ENCODE peak calls at places on chromosomes 2 and 18, in ten cellular contexts. K is sigmoid colon, J is AG10803, W is AG04449, D is BE2C, Q is HL-60, V is brain microvascular endothelial cell, M is adrenal gland, L is BJ, E is kidney. A is an unnamed sample.

GRCh38 chr2:165114345-165114943 is 89.4 kb downstream of the SCN3A start:
- DNase-seq in W (peak; percentile 10), E (no peak), M (no peak), Q (no peak), V (peak; percentile 82), J (no peak), K (no peak), L (no peak), D (peak; percentile 8), A (peak; percentile 60)

GRCh38 chr2:148814143-148814852 is 60.7 kb upstream of the KIF5C start:
- DNase-seq in V (peak; percentile 60), Q (no peak), J (peak; percentile 33), M (peak; percentile 64), K (no peak), E (no peak), W (no peak), L (peak; percentile 9), D (no peak), A (peak; percentile 74)

GRCh38 chr18:48855422-48856377 is 95.1 kb downstream of the SMAD7 start:
- DNase-seq in M (peak; percentile 47), D (no peak), J (no peak), W (no peak), K (no peak), Q (no peak), L (no peak), E (peak; percentile 51), V (no peak), A (no peak)

GRCh38 chr2:163191372-163191771 is 352.8 kb upstream of the KCNH7 start:
- DNase-seq in L (no peak), M (peak; percentile 30), V (peak; percentile 39), K (no peak), D (peak; percentile 9), Q (no peak), W (no peak), E (no peak), J (peak; percentile 53), A (peak; percentile 82)

GRCh38 chr2:120287183-120288015 is 34.7 kb downstream of the RALB start:
- DNase-seq in D (no peak), V (peak; percentile 80), M (peak; percentile 17), E (no peak), J (peak; percentile 84), W (peak; percentile 64), Q (no peak), L (peak; percentile 80), K (no peak), A (peak; percentile 72)

GRCh38 chr2:230972046-230972445 is 23.9 kb upstream of the SPATA3 start:
- DNase-seq in M (no peak), L (no peak), J (no peak), E (no peak), K (peak; percentile 3), W (no peak), D (no peak), V (no peak), Q (no peak), A (no peak)

GRCh38 chr18:75422341-75422910 is 5.1 kb downstream of the SMIM21 start:
- DNase-seq in E (no peak), L (no peak), D (no peak), V (no peak), Q (no peak), J (peak; percentile 27), W (no peak), M (no peak), K (no peak), A (peak; percentile 46)

GRCh38 chr18:80154293-80154692 is 45.2 kb downstream of the ADNP2 start:
- DNase-seq in L (no peak), W (no peak), V (no peak), E (no peak), J (no peak), K (no peak), Q (no peak), M (peak; percentile 15), D (no peak), A (peak; percentile 46)

GRCh38 chr2:56681659-56682396 is 498.0 kb downstream of the CCDC85A start:
- DNase-seq in L (no peak), K (no peak), V (no peak), J (peak; percentile 53), M (no peak), Q (no peak), W (no peak), D (no peak), E (no peak), A (peak; percentile 8)

DNA sequence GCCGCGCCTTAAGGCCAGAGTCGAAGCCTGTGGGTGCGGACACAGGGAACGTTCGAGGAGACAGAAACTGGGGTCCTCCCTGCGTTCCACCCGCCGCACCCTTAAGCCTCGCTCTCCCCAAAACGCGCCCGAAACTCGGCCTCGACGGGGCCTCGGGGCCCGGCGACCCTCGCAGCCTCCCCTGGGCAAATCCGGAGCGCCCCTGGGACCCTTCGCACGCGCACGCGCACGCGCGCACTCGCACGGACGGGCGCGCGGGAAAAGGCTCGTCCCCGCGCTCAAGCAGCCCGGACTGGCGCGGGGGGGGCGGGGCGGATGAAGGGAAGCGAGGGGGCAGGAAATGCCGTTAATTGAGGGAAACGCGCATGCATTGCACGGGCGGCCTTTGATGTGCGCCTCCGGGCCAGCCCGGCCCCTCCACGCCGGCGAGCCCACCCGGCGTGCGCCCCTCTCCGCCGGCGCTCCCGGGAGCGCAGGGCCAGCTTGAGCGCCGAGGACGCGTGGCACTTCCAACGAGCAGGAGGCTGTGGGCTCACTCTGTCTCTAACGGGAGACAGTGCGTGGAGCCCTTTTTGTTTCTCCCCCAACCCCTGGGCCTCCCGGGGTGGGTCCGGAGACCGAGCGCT is 5.4 kb upstream of the SALL3 start:
- DNase-seq in L (no peak), D (no peak), E (peak; percentile 32), V (no peak), J (no peak), Q (no peak), W (no peak), M (no peak), K (no peak), A (no peak)
- H3K4me3 ChIP-seq in L (no peak overlapping the region), D (no peak overlapping the region), E (no peak overlapping the region), V (no peak overlapping the region), J (no peak overlapping the region), Q (no peak overlapping the region), W (no peak overlapping the region), M (no peak overlapping the region), K (no peak overlapping the region), A (no peak overlapping the region)

GRCh38 chr2:99709229-99709628 is 219.4 kb upstream of the REV1 start:
- DNase-seq in L (no peak), M (no peak), E (no peak), W (no peak), J (no peak), V (no peak), Q (no peak), K (no peak), D (no peak), A (no peak)

GRCh38 chr2:99710720-99711612 is 221.1 kb upstream of the REV1 start:
- DNase-seq in W (no peak), Q (no peak), E (no peak), M (no peak), K (no peak), V (no peak), L (no peak), D (no peak), J (peak; percentile 78), A (peak; percentile 47)

GRCh38 chr2:99707592-99707991 is 217.8 kb upstream of the REV1 start:
- DNase-seq in M (no peak), J (peak; percentile 89), V (no peak), K (no peak), Q (no peak), W (no peak), D (no peak), L (peak; percentile 62), E (no peak), A (peak; percentile 67)

GRCh38 chr2:99708231-99708630 is 218.4 kb upstream of the REV1 start:
- DNase-seq in V (no peak), Q (no peak), E (no peak), J (no peak), D (peak; percentile 24), W (no peak), L (no peak), K (no peak), M (no peak), A (peak; percentile 28)

DNA sequence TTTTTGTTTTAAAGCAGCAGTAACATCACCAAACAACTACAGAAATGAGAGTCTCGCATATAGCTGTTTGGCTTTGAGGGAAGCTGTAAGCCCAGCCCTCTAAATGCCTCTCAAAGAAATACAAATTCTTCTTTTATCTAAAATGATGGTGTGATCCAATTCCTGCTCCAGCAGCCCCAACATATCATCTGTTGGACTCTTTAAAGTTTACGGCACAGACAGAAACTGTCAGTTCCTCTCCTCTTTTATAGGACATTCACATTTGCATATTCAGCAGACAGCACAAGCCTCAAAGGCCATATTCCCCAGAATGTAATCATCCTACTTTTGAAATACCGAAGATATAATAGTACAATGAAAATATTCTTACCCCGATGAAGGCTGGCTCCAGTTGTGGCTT is 216.9 kb upstream of the REV1 start:
- DNase-seq in D (no peak), J (no peak), V (no peak), W (no peak), E (no peak), M (no peak), Q (no peak), L (no peak), K (no peak), A (peak; percentile 20)
- H3K4me3 ChIP-seq in D (no peak overlapping the region), J (peak overlapping the region; percentile 48), V (no peak overlapping the region), W (no peak overlapping the region), E (no peak overlapping the region), M (no peak overlapping the region), Q (no peak overlapping the region), L (no peak overlapping the region), K (no peak overlapping the region), A (no peak overlapping the region)

DNA sequence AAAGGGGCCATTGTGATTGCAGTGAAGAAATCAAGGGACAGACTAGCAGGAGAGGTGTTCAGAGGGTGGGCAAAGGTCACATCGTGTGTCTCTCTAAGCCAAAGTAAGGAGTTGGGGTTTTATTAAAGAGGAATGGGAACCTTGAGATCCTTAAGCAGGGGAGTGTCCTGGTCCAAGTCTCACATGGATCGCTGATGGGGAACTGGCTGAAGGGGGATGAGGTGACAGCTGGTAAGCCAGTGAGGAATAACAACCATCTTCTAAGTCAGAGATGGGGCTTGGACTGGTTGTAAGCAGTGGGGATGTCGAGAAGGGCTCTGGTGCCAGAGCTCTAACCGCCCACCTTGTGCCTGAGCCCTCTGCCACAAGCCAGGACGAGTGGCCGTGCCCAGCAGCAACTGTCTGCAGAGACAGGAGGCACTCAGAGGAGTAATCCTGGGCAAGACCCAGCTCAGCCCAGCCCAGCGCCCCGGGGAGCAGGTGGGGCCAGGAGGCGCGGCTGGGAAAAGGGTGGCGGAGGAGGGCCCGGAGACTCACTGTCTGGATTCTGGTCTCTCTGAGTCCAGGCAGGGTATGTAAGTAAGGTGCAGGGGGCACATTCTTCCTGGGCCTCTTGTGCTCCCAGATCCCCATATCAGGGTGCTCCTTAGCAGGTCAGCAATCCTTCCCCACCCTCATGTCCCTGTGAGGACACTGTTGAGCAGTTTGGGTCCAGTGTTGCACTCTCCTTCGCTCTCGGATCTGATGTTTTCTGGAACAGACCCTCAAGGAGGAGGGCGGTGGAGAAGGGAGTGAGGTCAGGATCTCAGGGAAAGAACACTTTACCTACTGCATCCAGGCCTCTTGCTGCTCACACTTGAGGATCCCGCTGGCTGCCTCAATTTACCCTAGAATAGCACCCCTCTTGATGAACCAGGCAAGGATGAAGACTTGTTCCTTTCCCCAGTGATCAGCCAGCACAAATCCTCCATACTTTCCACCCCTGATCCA is 13.8 kb downstream of the WNT10A start:
- DNase-seq in Q (no peak), K (no peak), D (no peak), J (no peak), E (peak; percentile 83), L (no peak), W (no peak), V (no peak), M (no peak), A (no peak)
- H3K4me3 ChIP-seq in Q (no peak overlapping the region), K (no peak overlapping the region), D (peak overlapping the region; percentile 59), J (no peak overlapping the region), E (no peak overlapping the region), L (no peak overlapping the region), W (no peak overlapping the region), V (no peak overlapping the region), M (no peak overlapping the region), A (no peak overlapping the region)

GRCh38 chr2:5693288-5694015 is 1.3 kb downstream of the SOX11 start:
- DNase-seq in D (no peak), K (no peak), J (peak; percentile 20), W (no peak), E (no peak), M (no peak), L (no peak), V (peak; percentile 24), Q (no peak), A (peak; percentile 35)
- H3K4me3 ChIP-seq in D (peak overlapping the region; percentile 33), K (peak overlapping the region; percentile 51), J (peak overlapping the region; percentile 59), W (peak overlapping the region; percentile 80), E (no peak overlapping the region), M (no peak overlapping the region), L (peak overlapping the region; percentile 64), V (peak overlapping the region; percentile 84), Q (no peak overlapping the region), A (peak overlapping the region; percentile 66)

A was measured in choroid plexus epithelial cell.